ENCODE peak calls at places on chromosomes 11 and 22, in six cellular contexts. C is stomach, L is A549, R is ovary, O is body of pancreas, B is transverse colon. W is an unnamed sample.

GRCh38 chr11:119339581-119340334 is 925 bp downstream of the C1QTNF5 start:
- DNase-seq in C (peak; percentile 73), L (no peak), O (peak; percentile 74), R (peak; percentile 74), B (peak; percentile 68), W (peak; percentile 53)

GRCh38 chr11:134346101-134346975 is 14.6 kb downstream of the GLB1L2 start:
- DNase-seq in C (no peak), B (no peak), O (no peak), L (no peak), R (no peak), W (peak; percentile 34)

GRCh38 chr11:2348986-2349385 is 28.1 kb upstream of the CD81 start:
- DNase-seq in B (no peak), O (no peak), L (no peak), R (no peak), C (no peak), W (no peak)

GRCh38 chr22:36327922-36328551 is 59.7 kb downstream of the MYH9 start:
- DNase-seq in R (no peak), B (no peak), O (peak; percentile 88), L (no peak), C (no peak), W (peak; percentile 29)

GRCh38 chr11:119788096-119788883 is 59.3 kb upstream of the NECTIN1 start:
- DNase-seq in C (no peak), R (no peak), B (no peak), O (no peak), L (no peak), W (no peak)

GRCh38 chr22:31947296-31947695 is 3.0 kb downstream of the YWHAH start:
- DNase-seq in B (peak; percentile 38), R (no peak), C (no peak), O (no peak), L (peak; percentile 43), W (no peak)

GRCh38 chr11:70503878-70504240 is 105.5 kb downstream of the CTTN start:
- DNase-seq in B (peak; percentile 21), C (no peak), R (peak; percentile 6), L (no peak), O (no peak), W (no peak)

GRCh38 chr11:72127923-72128322 is 7.6 kb upstream of the FOLR3 start:
- DNase-seq in C (no peak), B (no peak), R (no peak), L (no peak), O (no peak), W (no peak)

GRCh38 chr11:31323145-31323544 is 46.4 kb downstream of the DCDC1 start:
- DNase-seq in L (no peak), O (no peak), R (no peak), C (no peak), B (no peak), W (no peak)

GRCh38 chr11:46972343-46972742 is 35.8 kb downstream of the CSTPP1 start:
- DNase-seq in R (no peak), L (no peak), C (no peak), O (no peak), B (no peak), W (no peak)

GRCh38 chr22:38270091-38270972 is 2.5 kb downstream of the TMEM184B start:
- DNase-seq in L (no peak), R (no peak), B (no peak), C (no peak), O (no peak), W (peak; percentile 37)

GRCh38 chr11:26905368-26905767 is 88.5 kb upstream of the FIBIN start:
- DNase-seq in O (no peak), B (no peak), R (no peak), L (no peak), C (no peak), W (no peak)

GRCh38 chr11:112082729-112083128 is 3.8 kb downstream of the TIMM8B start:
- DNase-seq in C (no peak), R (no peak), O (no peak), L (no peak), B (no peak), W (no peak)

GRCh38 chr11:67099841-67100324 is 19.2 kb upstream of the KDM2A start:
- DNase-seq in O (no peak), L (no peak), R (no peak), B (no peak), C (no peak), W (no peak)
- TF ChIP-seq POLR2A in O (no peak), L (no peak), R (no peak), B (no peak), C (no peak), W (no peak)

GRCh38 chr11:73360743-73361369 is 15.3 kb upstream of the RELT start:
- DNase-seq in L (no peak), R (no peak), O (no peak), C (no peak), B (no peak), W (no peak)

GRCh38 chr11:73361953-73362776 is 14.0 kb upstream of the RELT start:
- DNase-seq in B (no peak), C (no peak), O (no peak), R (no peak), L (no peak), W (no peak)

GRCh38 chr11:73359341-73359740 is 16.9 kb upstream of the RELT start:
- DNase-seq in R (no peak), B (no peak), L (no peak), O (peak; percentile 39), C (no peak), W (no peak)

GRCh38 chr11:73358071-73358470 is 18.1 kb upstream of the RELT start:
- DNase-seq in C (no peak), R (no peak), O (no peak), B (no peak), L (no peak), W (no peak)

GRCh38 chr11:73359930-73360742 is 16.1 kb upstream of the RELT start:
- DNase-seq in B (no peak), R (no peak), L (peak; percentile 43), C (no peak), O (no peak), W (no peak)
- H3K27ac ChIP-seq in B (no peak overlapping the region), R (no peak overlapping the region), L (no peak overlapping the region), C (no peak overlapping the region), O (no peak overlapping the region), W (peak overlapping the region; percentile 24)

GRCh38 chr22:17773606-17774205 is 563 bp downstream of the BID start:
- DNase-seq in O (peak; percentile 52), B (peak; percentile 66), L (peak; percentile 12), R (no peak), C (peak; percentile 59), W (peak; percentile 52)
- TF ChIP-seq POLR2A in O (no peak), B (no peak), L (no peak), R (no peak), C (no peak), W (no peak)

GRCh38 chr22:45506961-45507360 is 4.3 kb downstream of the FBLN1 start:
- DNase-seq in L (no peak), B (no peak), R (no peak), O (no peak), C (no peak), W (no peak)
- H3K27ac ChIP-seq in L (no peak overlapping the region), B (peak overlapping the region; percentile 39), R (no peak overlapping the region), O (no peak overlapping the region), C (no peak overlapping the region), W (no peak overlapping the region)

GRCh38 chr22:27253108-27253507 is 548.4 kb downstream of the MN1 start:
- DNase-seq in O (no peak), L (no peak), C (no peak), B (no peak), R (no peak), W (no peak)
- TF ChIP-seq POLR2A in O (no peak), L (no peak), C (no peak), B (no peak), R (no peak), W (no peak)

GRCh38 chr22:22887621-22888503 is at the start of gene IGLL5:
- DNase-seq in B (peak; percentile 54), L (no peak), O (no peak), C (no peak), R (no peak), W (no peak)

GRCh38 chr22:22886546-22886945 is 1.1 kb upstream of the IGLL5 start:
- DNase-seq in R (no peak), L (no peak), O (no peak), B (no peak), C (no peak), W (no peak)

GRCh38 chr22:22883090-22883727 is 4.4 kb upstream of the IGLL5 start:
- DNase-seq in L (no peak), C (no peak), O (no peak), R (no peak), B (no peak), W (no peak)

GRCh38 chr22:22884010-22884887 is 3.4 kb upstream of the IGLL5 start:
- DNase-seq in B (peak; percentile 75), L (peak; percentile 65), R (no peak), C (peak; percentile 53), O (peak; percentile 49), W (peak; percentile 33)

DNA sequence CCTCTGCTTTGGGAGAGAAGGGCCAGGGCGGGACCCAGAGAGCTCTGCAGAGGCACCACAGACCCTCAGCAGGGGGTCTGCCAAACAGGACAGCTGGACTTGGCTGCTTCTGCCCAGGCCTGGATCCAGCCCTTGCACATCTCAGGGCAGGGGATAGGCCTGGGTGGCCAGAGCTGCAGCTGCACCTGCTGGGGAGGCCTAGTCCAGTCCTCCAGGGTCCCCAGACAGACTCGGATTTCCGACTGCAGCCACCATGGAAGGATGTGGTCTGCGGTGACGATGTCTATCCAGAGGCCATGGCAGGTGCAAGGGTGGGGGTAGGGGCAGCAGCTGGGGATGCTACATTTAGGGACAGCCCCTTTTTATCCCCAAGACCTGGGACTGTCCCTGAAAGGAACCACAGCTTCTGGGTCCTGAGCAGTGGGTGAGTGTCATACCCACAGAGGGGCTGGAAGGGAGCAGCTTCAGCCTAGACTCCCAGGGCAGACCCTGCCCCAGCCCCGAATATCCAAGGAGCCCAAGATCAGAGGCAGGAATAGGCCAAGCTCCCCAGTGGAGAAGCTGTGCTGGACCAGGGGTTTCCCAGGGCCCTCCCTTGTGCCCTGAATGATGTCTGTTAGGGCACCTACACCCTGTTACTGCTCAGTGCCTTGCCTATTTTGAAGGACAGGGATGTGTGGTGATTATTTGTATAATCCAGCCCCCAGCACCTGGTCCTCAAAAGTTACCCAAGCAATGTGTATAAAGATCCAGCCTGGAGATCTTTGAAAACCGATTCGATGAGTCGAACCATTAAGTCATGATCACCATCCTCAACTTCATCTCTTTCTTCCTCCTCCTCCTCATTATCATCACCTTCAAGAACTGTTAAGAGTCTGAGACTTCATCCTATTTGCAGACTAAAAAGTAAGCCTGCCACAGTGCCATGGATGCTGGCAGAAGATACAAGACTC is 2.5 kb upstream of the IGLL5 start:
- DNase-seq in R (no peak), L (no peak), O (no peak), C (no peak), B (peak; percentile 77), W (no peak)
- H3K27ac ChIP-seq in R (no peak overlapping the region), L (no peak overlapping the region), O (no peak overlapping the region), C (no peak overlapping the region), B (peak overlapping the region; percentile 57), W (no peak overlapping the region)

DNA sequence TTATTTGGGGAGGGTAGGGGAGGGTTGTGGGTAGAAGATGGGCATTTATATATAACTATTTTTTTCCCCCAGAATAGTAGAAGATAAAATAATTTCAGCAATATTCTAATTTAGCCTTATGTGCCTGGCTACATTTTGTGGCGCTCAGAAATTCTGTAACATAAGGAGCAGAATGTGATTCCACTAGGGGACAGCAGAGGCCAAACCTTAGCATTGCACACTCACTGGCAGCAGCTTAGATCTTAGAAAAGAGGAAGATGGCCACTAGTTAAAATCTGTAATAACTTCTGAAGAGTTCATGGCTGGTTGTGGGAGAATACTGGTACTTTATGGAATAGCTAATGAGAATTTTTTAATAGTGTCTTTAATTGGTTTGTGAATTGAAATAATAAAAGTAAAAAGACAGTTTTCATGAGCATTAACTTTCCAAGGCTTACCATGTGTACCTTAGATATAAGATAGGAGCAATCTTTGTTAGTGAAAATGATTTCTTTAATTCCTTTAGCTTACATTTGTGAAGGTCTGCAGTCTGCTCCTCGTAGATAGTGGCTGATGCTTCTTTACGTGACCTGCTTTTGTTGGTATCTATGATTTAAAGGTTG is 33.1 kb downstream of the DDX10 start:
- DNase-seq in L (peak; percentile 67), R (peak; percentile 41), O (peak; percentile 50), B (peak; percentile 29), C (peak; percentile 44), W (peak; percentile 19)
- TF ChIP-seq POLR2A in L (no peak), R (no peak), O (no peak), B (no peak), C (no peak), W (no peak)

W was measured in thyroid gland.